ENCODE peak calls at places on chromosomes 5 and 9, in eight cellular contexts. One of them, this sample, is unnamed.

GRCh38 chr9:1959347-1959746 is 55.8 kb upstream of the SMARCA2 start:
- DNase-seq in glutamatergic neuron: no peak
- DNase-seq in Peyer's patch: no peak
- DNase-seq in endodermal cell: no peak
- DNase-seq in PC-9: no peak
- DNase-seq in spleen: no peak
- DNase-seq in fibroblast of lung: no peak
- DNase-seq in foreskin fibroblast: no peak
- DNase-seq in this sample: no peak

GRCh38 chr5:44390332-44390731 is 1.1 kb upstream of the FGF10 start:
- DNase-seq in glutamatergic neuron: no peak
- DNase-seq in Peyer's patch: no peak
- DNase-seq in endodermal cell: no peak
- DNase-seq in PC-9: no peak
- DNase-seq in spleen: no peak
- DNase-seq in fibroblast of lung: no peak
- DNase-seq in foreskin fibroblast: no peak
- DNase-seq in this sample: no peak

GRCh38 chr5:139396691-139397090 is 1.8 kb upstream of the PROB1 start:
- DNase-seq in glutamatergic neuron: no peak
- DNase-seq in Peyer's patch: peak
- DNase-seq in endodermal cell: peak
- DNase-seq in PC-9: no peak
- DNase-seq in spleen: peak
- DNase-seq in fibroblast of lung: no peak
- DNase-seq in foreskin fibroblast: no peak
- DNase-seq in this sample: no peak

GRCh38 chr5:153572393-153572930 is 82.0 kb downstream of the GRIA1 start:
- DNase-seq in glutamatergic neuron: no peak
- DNase-seq in Peyer's patch: no peak
- DNase-seq in endodermal cell: no peak
- DNase-seq in PC-9: no peak
- DNase-seq in spleen: no peak
- DNase-seq in fibroblast of lung: no peak
- DNase-seq in foreskin fibroblast: no peak
- DNase-seq in this sample: no peak

GRCh38 chr5:55969956-55970355 is 24.8 kb downstream of the IL6ST start:
- DNase-seq in glutamatergic neuron: no peak
- DNase-seq in Peyer's patch: no peak
- DNase-seq in endodermal cell: no peak
- DNase-seq in PC-9: no peak
- DNase-seq in spleen: no peak
- DNase-seq in fibroblast of lung: peak
- DNase-seq in foreskin fibroblast: peak
- DNase-seq in this sample: no peak

GRCh38 chr9:137829260-137829996 is 48.2 kb upstream of the CACNA1B start:
- DNase-seq in glutamatergic neuron: no peak
- DNase-seq in Peyer's patch: no peak
- DNase-seq in endodermal cell: no peak
- DNase-seq in PC-9: no peak
- DNase-seq in spleen: no peak
- DNase-seq in fibroblast of lung: no peak
- DNase-seq in foreskin fibroblast: no peak
- DNase-seq in this sample: no peak

GRCh38 chr9:92609142-92609500 is 60.8 kb downstream of the IPPK start:
- DNase-seq in glutamatergic neuron: no peak
- DNase-seq in Peyer's patch: no peak
- DNase-seq in endodermal cell: no peak
- DNase-seq in PC-9: no peak
- DNase-seq in spleen: no peak
- DNase-seq in fibroblast of lung: no peak
- DNase-seq in foreskin fibroblast: peak
- DNase-seq in this sample: no peak

GRCh38 chr9:96201140-96201539 is 100.8 kb downstream of the HSD17B3 start:
- DNase-seq in glutamatergic neuron: no peak
- DNase-seq in Peyer's patch: no peak
- DNase-seq in endodermal cell: peak
- DNase-seq in PC-9: no peak
- DNase-seq in spleen: no peak
- DNase-seq in fibroblast of lung: no peak
- DNase-seq in foreskin fibroblast: no peak
- DNase-seq in this sample: no peak

GRCh38 chr9:77013186-77013931 is 6.1 kb upstream of the FOXB2 start:
- DNase-seq in glutamatergic neuron: no peak
- DNase-seq in Peyer's patch: no peak
- DNase-seq in endodermal cell: no peak
- DNase-seq in PC-9: no peak
- DNase-seq in spleen: no peak
- DNase-seq in fibroblast of lung: no peak
- DNase-seq in foreskin fibroblast: no peak
- DNase-seq in this sample: no peak

GRCh38 chr9:134518004-134518606 is 123.5 kb upstream of the COL5A1 start:
- DNase-seq in glutamatergic neuron: no peak
- DNase-seq in Peyer's patch: no peak
- DNase-seq in endodermal cell: peak
- DNase-seq in PC-9: no peak
- DNase-seq in spleen: no peak
- DNase-seq in fibroblast of lung: no peak
- DNase-seq in foreskin fibroblast: peak
- DNase-seq in this sample: no peak

GRCh38 chr9:21994996-21995651 is 533 bp downstream of the CDKN2B-AS1 start:
- DNase-seq in glutamatergic neuron: peak
- DNase-seq in Peyer's patch: peak
- DNase-seq in endodermal cell: peak
- DNase-seq in PC-9: peak
- DNase-seq in spleen: peak
- DNase-seq in fibroblast of lung: peak
- DNase-seq in foreskin fibroblast: peak
- DNase-seq in this sample: no peak

GRCh38 chr5:145554399-145554798 is 280.7 kb downstream of the PRELID2 start:
- DNase-seq in glutamatergic neuron: no peak
- DNase-seq in Peyer's patch: no peak
- DNase-seq in endodermal cell: no peak
- DNase-seq in PC-9: no peak
- DNase-seq in spleen: no peak
- DNase-seq in fibroblast of lung: peak
- DNase-seq in foreskin fibroblast: peak
- DNase-seq in this sample: peak

GRCh38 chr5:89265511-89266169 is 382.7 kb upstream of the MEF2C start:
- DNase-seq in glutamatergic neuron: no peak
- DNase-seq in Peyer's patch: no peak
- DNase-seq in endodermal cell: no peak
- DNase-seq in PC-9: no peak
- DNase-seq in spleen: no peak
- DNase-seq in fibroblast of lung: peak
- DNase-seq in foreskin fibroblast: peak
- DNase-seq in this sample: peak

GRCh38 chr5:81425569-81425968 is 31.6 kb upstream of the ACOT12 start:
- DNase-seq in glutamatergic neuron: no peak
- DNase-seq in Peyer's patch: no peak
- DNase-seq in endodermal cell: no peak
- DNase-seq in PC-9: peak
- DNase-seq in spleen: no peak
- DNase-seq in fibroblast of lung: peak
- DNase-seq in foreskin fibroblast: peak
- DNase-seq in this sample: peak

GRCh38 chr5:139410886-139411835 is 7.3 kb upstream of the SPATA24 start:
- DNase-seq in glutamatergic neuron: no peak
- DNase-seq in Peyer's patch: no peak
- DNase-seq in endodermal cell: no peak
- DNase-seq in PC-9: no peak
- DNase-seq in spleen: no peak
- DNase-seq in fibroblast of lung: no peak
- DNase-seq in foreskin fibroblast: peak
- DNase-seq in this sample: no peak

GRCh38 chr9:134216961-134217360 is 52.6 kb upstream of the RNU6ATAC start:
- DNase-seq in glutamatergic neuron: peak
- DNase-seq in Peyer's patch: no peak
- DNase-seq in endodermal cell: no peak
- DNase-seq in PC-9: no peak
- DNase-seq in spleen: peak
- DNase-seq in fibroblast of lung: no peak
- DNase-seq in foreskin fibroblast: no peak
- DNase-seq in this sample: no peak

GRCh38 chr9:121286973-121287721 is 19.2 kb downstream of the GSN start:
- DNase-seq in glutamatergic neuron: no peak
- DNase-seq in Peyer's patch: peak
- DNase-seq in endodermal cell: peak
- DNase-seq in PC-9: peak
- DNase-seq in spleen: no peak
- DNase-seq in fibroblast of lung: peak
- DNase-seq in foreskin fibroblast: peak
- DNase-seq in this sample: peak

GRCh38 chr9:133707065-133707760 is 30.9 kb downstream of the SARDH start:
- DNase-seq in glutamatergic neuron: peak
- DNase-seq in Peyer's patch: no peak
- DNase-seq in endodermal cell: peak
- DNase-seq in PC-9: no peak
- DNase-seq in spleen: peak
- DNase-seq in fibroblast of lung: peak
- DNase-seq in foreskin fibroblast: peak
- DNase-seq in this sample: no peak

GRCh38 chr9:123326030-123326586 is 29.9 kb upstream of the CRB2 start:
- DNase-seq in glutamatergic neuron: no peak
- DNase-seq in Peyer's patch: no peak
- DNase-seq in endodermal cell: no peak
- DNase-seq in PC-9: no peak
- DNase-seq in spleen: no peak
- DNase-seq in fibroblast of lung: no peak
- DNase-seq in foreskin fibroblast: no peak
- DNase-seq in this sample: no peak

GRCh38 chr9:123324767-123325183 is 31.2 kb upstream of the CRB2 start:
- DNase-seq in glutamatergic neuron: no peak
- DNase-seq in Peyer's patch: no peak
- DNase-seq in endodermal cell: no peak
- DNase-seq in PC-9: no peak
- DNase-seq in spleen: no peak
- DNase-seq in fibroblast of lung: no peak
- DNase-seq in foreskin fibroblast: no peak
- DNase-seq in this sample: no peak

GRCh38 chr9:123321874-123322770 is 33.9 kb upstream of the CRB2 start:
- DNase-seq in glutamatergic neuron: no peak
- DNase-seq in Peyer's patch: no peak
- DNase-seq in endodermal cell: no peak
- DNase-seq in PC-9: no peak
- DNase-seq in spleen: no peak
- DNase-seq in fibroblast of lung: no peak
- DNase-seq in foreskin fibroblast: no peak
- DNase-seq in this sample: no peak

GRCh38 chr9:123322771-123323481 is 33.1 kb upstream of the CRB2 start:
- DNase-seq in glutamatergic neuron: no peak
- DNase-seq in Peyer's patch: no peak
- DNase-seq in endodermal cell: peak
- DNase-seq in PC-9: no peak
- DNase-seq in spleen: peak
- DNase-seq in fibroblast of lung: no peak
- DNase-seq in foreskin fibroblast: no peak
- DNase-seq in this sample: no peak

DNA sequence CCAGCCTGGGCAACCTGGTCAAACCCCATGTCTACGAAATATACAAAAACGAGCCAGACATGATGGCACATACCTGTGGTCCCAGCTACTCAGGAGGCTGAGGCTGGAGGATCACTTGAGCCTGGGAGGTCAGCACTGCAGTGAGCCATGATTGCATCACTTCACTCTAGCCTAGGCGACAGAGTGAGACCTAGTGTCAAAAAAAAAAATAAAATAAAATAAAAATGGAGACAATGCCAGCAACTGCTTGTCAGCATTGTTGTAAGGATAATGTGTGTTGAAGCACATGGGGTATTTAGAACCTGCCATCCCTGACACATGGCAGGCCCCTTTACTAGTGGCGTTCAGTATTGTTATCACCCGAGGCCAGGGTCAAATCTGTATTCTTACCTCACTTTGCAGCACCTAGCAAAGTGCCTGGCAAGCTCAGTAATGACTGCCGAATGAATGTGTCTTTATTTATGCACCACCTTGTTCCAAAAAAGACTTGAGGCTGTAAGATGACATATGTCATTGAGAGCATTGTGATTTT is 32.4 kb upstream of the CRB2 start:
- DNase-seq in glutamatergic neuron: no peak
- DNase-seq in Peyer's patch: no peak
- DNase-seq in endodermal cell: no peak
- DNase-seq in PC-9: no peak
- DNase-seq in spleen: no peak
- DNase-seq in fibroblast of lung: no peak
- DNase-seq in foreskin fibroblast: no peak
- DNase-seq in this sample: no peak
- TF ChIP-seq CTCF in glutamatergic neuron: no peak
- TF ChIP-seq CTCF in Peyer's patch: no peak
- TF ChIP-seq CTCF in endodermal cell: no peak
- TF ChIP-seq CTCF in PC-9: no peak
- TF ChIP-seq CTCF in spleen: no peak
- TF ChIP-seq CTCF in fibroblast of lung: no peak
- TF ChIP-seq CTCF in foreskin fibroblast: no peak
- TF ChIP-seq CTCF in this sample: no peak

GRCh38 chr9:107163370-107163769 is 119.7 kb upstream of the RAD23B start:
- DNase-seq in glutamatergic neuron: no peak
- DNase-seq in Peyer's patch: no peak
- DNase-seq in endodermal cell: no peak
- DNase-seq in PC-9: no peak
- DNase-seq in spleen: no peak
- DNase-seq in fibroblast of lung: no peak
- DNase-seq in foreskin fibroblast: no peak
- DNase-seq in this sample: no peak
- TF ChIP-seq CTCF in glutamatergic neuron: no peak
- TF ChIP-seq CTCF in Peyer's patch: no peak
- TF ChIP-seq CTCF in endodermal cell: no peak
- TF ChIP-seq CTCF in PC-9: no peak
- TF ChIP-seq CTCF in spleen: no peak
- TF ChIP-seq CTCF in fibroblast of lung: no peak
- TF ChIP-seq CTCF in foreskin fibroblast: no peak
- TF ChIP-seq CTCF in this sample: no peak

DNA sequence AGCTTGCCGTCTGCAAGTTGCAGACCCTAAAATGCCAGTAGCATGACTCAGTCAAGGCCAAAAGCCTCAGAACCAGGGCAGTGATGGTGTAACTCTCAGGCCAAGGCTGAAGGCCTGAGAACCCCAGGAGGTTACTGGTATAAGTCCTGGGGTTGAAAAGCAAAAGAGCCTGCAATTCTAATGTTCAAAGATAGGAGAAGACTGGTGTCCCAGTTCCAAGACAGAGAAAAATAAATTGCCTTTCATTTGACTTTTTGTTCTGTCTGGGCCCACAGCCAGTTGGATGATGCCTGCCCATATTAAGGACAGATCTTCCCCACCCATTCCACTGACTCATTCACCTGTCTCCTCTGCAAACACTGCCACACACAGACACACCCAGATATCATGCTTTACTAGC is 673.2 kb downstream of the CDH18 start:
- DNase-seq in glutamatergic neuron: no peak
- DNase-seq in Peyer's patch: no peak
- DNase-seq in endodermal cell: peak
- DNase-seq in PC-9: peak
- DNase-seq in spleen: no peak
- DNase-seq in fibroblast of lung: peak
- DNase-seq in foreskin fibroblast: no peak
- DNase-seq in this sample: no peak
- TF ChIP-seq CTCF in glutamatergic neuron: peak
- TF ChIP-seq CTCF in Peyer's patch: no peak
- TF ChIP-seq CTCF in endodermal cell: peak
- TF ChIP-seq CTCF in PC-9: peak
- TF ChIP-seq CTCF in spleen: no peak
- TF ChIP-seq CTCF in fibroblast of lung: no peak
- TF ChIP-seq CTCF in foreskin fibroblast: no peak
- TF ChIP-seq CTCF in this sample: no peak

GRCh38 chr9:15942806-15943424 is 390.1 kb downstream of the CCDC171 start:
- DNase-seq in glutamatergic neuron: no peak
- DNase-seq in Peyer's patch: no peak
- DNase-seq in endodermal cell: no peak
- DNase-seq in PC-9: no peak
- DNase-seq in spleen: no peak
- DNase-seq in fibroblast of lung: peak
- DNase-seq in foreskin fibroblast: no peak
- DNase-seq in this sample: no peak
- TF ChIP-seq CTCF in glutamatergic neuron: no peak
- TF ChIP-seq CTCF in Peyer's patch: no peak
- TF ChIP-seq CTCF in endodermal cell: no peak
- TF ChIP-seq CTCF in PC-9: no peak
- TF ChIP-seq CTCF in spleen: no peak
- TF ChIP-seq CTCF in fibroblast of lung: no peak
- TF ChIP-seq CTCF in foreskin fibroblast: no peak
- TF ChIP-seq CTCF in this sample: no peak